ENCODE peak calls at places on chromosomes 5 and 9, in eight cellular contexts. One of them, this sample, is unnamed.

GRCh38 chr9:19464764-19465570 is 56.2 kb downstream of the ACER2 start:
- DNase-seq in heart left ventricle: peak; percentile 84
- DNase-seq in neural progenitor cell: peak; percentile 84
- DNase-seq in PC-3: peak; percentile 67
- DNase-seq in HL-60: peak; percentile 53
- DNase-seq in brain microvascular endothelial cell: peak; percentile 72
- DNase-seq in testis: peak; percentile 82
- DNase-seq in cardiac muscle cell: peak; percentile 73
- DNase-seq in this sample: peak; percentile 91

GRCh38 chr9:90344013-90344412 is 298.6 kb downstream of the DIRAS2 start:
- DNase-seq in cardiac muscle cell: no peak
- DNase-seq in testis: no peak
- DNase-seq in PC-3: no peak
- DNase-seq in HL-60: no peak
- DNase-seq in brain microvascular endothelial cell: peak; percentile 25
- DNase-seq in heart left ventricle: no peak
- DNase-seq in neural progenitor cell: peak; percentile 39
- DNase-seq in this sample: no peak

GRCh38 chr9:36893911-36894310 is 140.2 kb downstream of the PAX5 start:
- DNase-seq in PC-3: no peak
- DNase-seq in cardiac muscle cell: no peak
- DNase-seq in HL-60: no peak
- DNase-seq in testis: no peak
- DNase-seq in brain microvascular endothelial cell: no peak
- DNase-seq in neural progenitor cell: no peak
- DNase-seq in heart left ventricle: no peak
- DNase-seq in this sample: no peak

GRCh38 chr9:967436-967835 is 9.0 kb upstream of the DMRT3 start:
- DNase-seq in cardiac muscle cell: no peak
- DNase-seq in heart left ventricle: no peak
- DNase-seq in brain microvascular endothelial cell: no peak
- DNase-seq in neural progenitor cell: peak; percentile 31
- DNase-seq in PC-3: no peak
- DNase-seq in testis: no peak
- DNase-seq in HL-60: no peak
- DNase-seq in this sample: no peak

GRCh38 chr5:173968154-173968553 is 20.8 kb upstream of the C5orf47 start:
- DNase-seq in testis: no peak
- DNase-seq in brain microvascular endothelial cell: no peak
- DNase-seq in heart left ventricle: no peak
- DNase-seq in neural progenitor cell: peak; percentile 85
- DNase-seq in cardiac muscle cell: peak; percentile 47
- DNase-seq in HL-60: no peak
- DNase-seq in PC-3: no peak
- DNase-seq in this sample: no peak

GRCh38 chr9:114668146-114668545 is 10.5 kb upstream of the TEX53 start:
- DNase-seq in brain microvascular endothelial cell: no peak
- DNase-seq in PC-3: no peak
- DNase-seq in testis: no peak
- DNase-seq in HL-60: no peak
- DNase-seq in neural progenitor cell: no peak
- DNase-seq in heart left ventricle: no peak
- DNase-seq in cardiac muscle cell: no peak
- DNase-seq in this sample: no peak

GRCh38 chr9:123370526-123371227 is 14.7 kb downstream of the CRB2 start:
- DNase-seq in cardiac muscle cell: no peak
- DNase-seq in heart left ventricle: no peak
- DNase-seq in HL-60: no peak
- DNase-seq in PC-3: no peak
- DNase-seq in testis: no peak
- DNase-seq in brain microvascular endothelial cell: no peak
- DNase-seq in neural progenitor cell: no peak
- DNase-seq in this sample: no peak

GRCh38 chr5:60843693-60844428 is at the start of gene ELOVL7:
- DNase-seq in PC-3: peak; percentile 35
- DNase-seq in cardiac muscle cell: peak; percentile 88
- DNase-seq in neural progenitor cell: peak; percentile 94
- DNase-seq in testis: peak; percentile 64
- DNase-seq in HL-60: peak; percentile 4
- DNase-seq in brain microvascular endothelial cell: no peak
- DNase-seq in heart left ventricle: peak; percentile 61
- DNase-seq in this sample: peak; percentile 54

GRCh38 chr9:136610426-136610825 is 52.3 kb upstream of the EGFL7 start:
- DNase-seq in neural progenitor cell: no peak
- DNase-seq in HL-60: no peak
- DNase-seq in brain microvascular endothelial cell: no peak
- DNase-seq in cardiac muscle cell: no peak
- DNase-seq in PC-3: no peak
- DNase-seq in heart left ventricle: no peak
- DNase-seq in testis: peak; percentile 57
- DNase-seq in this sample: no peak

GRCh38 chr9:37619806-37620205 is 27.4 kb upstream of the TOMM5 start:
- DNase-seq in PC-3: no peak
- DNase-seq in brain microvascular endothelial cell: no peak
- DNase-seq in HL-60: no peak
- DNase-seq in cardiac muscle cell: no peak
- DNase-seq in neural progenitor cell: no peak
- DNase-seq in heart left ventricle: no peak
- DNase-seq in testis: no peak
- DNase-seq in this sample: no peak

GRCh38 chr9:27400334-27400875 is 103.5 kb upstream of the EQTN start:
- DNase-seq in HL-60: no peak
- DNase-seq in cardiac muscle cell: no peak
- DNase-seq in PC-3: no peak
- DNase-seq in neural progenitor cell: no peak
- DNase-seq in testis: no peak
- DNase-seq in heart left ventricle: no peak
- DNase-seq in brain microvascular endothelial cell: no peak
- DNase-seq in this sample: no peak

GRCh38 chr5:179680780-179681411 is at the start of gene CBY3:
- DNase-seq in HL-60: no peak
- DNase-seq in testis: no peak
- DNase-seq in PC-3: peak; percentile 7
- DNase-seq in brain microvascular endothelial cell: no peak
- DNase-seq in cardiac muscle cell: no peak
- DNase-seq in neural progenitor cell: no peak
- DNase-seq in heart left ventricle: no peak
- DNase-seq in this sample: peak; percentile 57

DNA sequence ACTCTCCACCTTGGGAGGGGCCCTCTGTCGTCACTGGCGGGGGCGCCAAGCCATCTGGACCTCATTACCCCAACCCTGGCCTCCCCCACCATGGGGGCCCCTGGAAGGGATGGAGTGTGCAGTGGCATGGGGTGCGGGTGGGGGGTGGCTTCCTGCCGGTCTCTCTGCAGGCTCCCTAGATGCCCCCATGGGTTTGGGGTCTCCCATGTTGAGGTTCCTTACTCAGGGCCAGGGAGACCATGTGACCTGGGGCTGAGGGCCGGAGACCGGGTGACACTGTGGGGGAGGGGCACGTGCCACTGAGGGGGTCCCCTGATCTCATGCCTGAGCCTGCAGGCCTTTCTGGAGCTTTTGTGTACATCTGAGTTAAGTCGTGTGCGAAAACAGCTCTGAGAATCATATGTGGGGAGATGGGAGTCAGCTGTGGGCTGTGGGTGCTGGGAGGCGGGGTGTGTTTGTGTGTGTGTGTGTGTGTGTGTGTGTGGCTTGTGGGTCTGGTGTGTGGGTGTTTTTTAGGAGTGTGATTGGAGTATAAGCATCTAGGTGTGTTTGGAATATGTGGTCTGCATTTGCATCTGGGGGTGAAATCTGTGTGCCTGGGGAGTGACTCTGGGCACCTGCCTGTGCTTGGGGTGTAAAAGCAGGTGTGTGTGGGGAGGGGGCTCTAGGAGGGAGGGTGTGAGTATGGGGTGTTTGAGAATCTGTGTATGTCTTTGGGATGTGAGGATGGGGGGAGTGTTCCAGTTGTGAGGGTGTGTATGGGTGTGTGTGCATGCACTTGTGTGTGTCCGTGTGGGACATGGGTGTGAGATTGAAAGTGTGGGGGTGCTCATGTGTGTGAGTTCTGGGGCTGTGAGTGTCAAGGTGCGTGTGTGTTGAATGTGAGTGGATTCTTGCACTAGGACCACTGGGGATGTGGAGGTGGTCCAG is 32.1 kb downstream of the GOLGA2 start:
- DNase-seq in HL-60: no peak
- DNase-seq in brain microvascular endothelial cell: no peak
- DNase-seq in neural progenitor cell: no peak
- DNase-seq in PC-3: no peak
- DNase-seq in heart left ventricle: no peak
- DNase-seq in cardiac muscle cell: no peak
- DNase-seq in testis: no peak
- DNase-seq in this sample: no peak
- H3K27me3 ChIP-seq in HL-60: no peaks in the 10 kb centered on the region
- H3K27me3 ChIP-seq in brain microvascular endothelial cell: no peaks in the 10 kb centered on the region
- H3K27me3 ChIP-seq in neural progenitor cell: no peaks in the 10 kb centered on the region
- H3K27me3 ChIP-seq in PC-3: no peaks in the 10 kb centered on the region
- H3K27me3 ChIP-seq in heart left ventricle: no peaks in the 10 kb centered on the region
- H3K27me3 ChIP-seq in cardiac muscle cell: no peaks in the 10 kb centered on the region
- H3K27me3 ChIP-seq in testis: no peaks in the 10 kb centered on the region
- H3K27me3 ChIP-seq in this sample: no peaks in the 10 kb centered on the region

DNA sequence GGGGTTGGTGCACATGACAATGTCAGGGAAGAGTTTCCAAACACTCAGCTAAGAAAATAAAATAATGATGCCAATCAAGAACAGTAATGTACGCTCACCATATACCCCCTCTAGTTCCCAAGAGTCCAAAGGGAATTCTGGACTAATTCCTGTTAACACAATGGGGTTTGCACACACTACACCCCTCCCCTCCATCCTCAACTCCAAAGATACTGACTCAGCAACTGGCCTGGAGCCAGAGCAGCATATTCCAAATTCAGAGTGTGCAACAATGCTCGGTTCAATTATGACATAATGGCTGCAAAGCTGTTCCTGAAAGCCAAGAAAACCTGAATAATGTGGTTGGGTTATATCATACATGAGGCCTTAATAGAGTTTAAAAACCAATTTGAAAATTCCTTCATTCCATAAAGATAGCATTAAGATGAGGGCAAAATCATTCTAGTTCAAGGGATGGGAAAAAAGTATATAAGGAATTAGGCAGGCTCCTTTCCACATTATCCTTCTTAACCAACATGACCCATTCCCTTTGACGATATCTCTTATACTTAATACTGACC is 4.5 kb downstream of the C5orf63 start:
- DNase-seq in neural progenitor cell: no peak
- DNase-seq in brain microvascular endothelial cell: peak; percentile 56
- DNase-seq in heart left ventricle: no peak
- DNase-seq in testis: no peak
- DNase-seq in HL-60: no peak
- DNase-seq in PC-3: peak; percentile 51
- DNase-seq in cardiac muscle cell: no peak
- DNase-seq in this sample: peak; percentile 74
- H3K4me3 ChIP-seq in neural progenitor cell: no peak overlapping the region
- H3K4me3 ChIP-seq in brain microvascular endothelial cell: no peak overlapping the region
- H3K4me3 ChIP-seq in heart left ventricle: no peak overlapping the region
- H3K4me3 ChIP-seq in testis: no peak overlapping the region
- H3K4me3 ChIP-seq in HL-60: no peak overlapping the region
- H3K4me3 ChIP-seq in PC-3: no peak overlapping the region
- H3K4me3 ChIP-seq in cardiac muscle cell: no peak overlapping the region
- H3K4me3 ChIP-seq in this sample: no peak overlapping the region

GRCh38 chr9:130938652-130939404 is at the start of gene FIBCD1:
- DNase-seq in testis: no peak
- DNase-seq in cardiac muscle cell: peak; percentile 51
- DNase-seq in heart left ventricle: no peak
- DNase-seq in brain microvascular endothelial cell: no peak
- DNase-seq in neural progenitor cell: peak; percentile 83
- DNase-seq in PC-3: peak; percentile 40
- DNase-seq in HL-60: peak; percentile 36
- DNase-seq in this sample: peak; percentile 51

GRCh38 chr9:130938184-130938651 is 829 bp downstream of the FIBCD1 start:
- DNase-seq in neural progenitor cell: no peak
- DNase-seq in HL-60: no peak
- DNase-seq in PC-3: no peak
- DNase-seq in brain microvascular endothelial cell: no peak
- DNase-seq in testis: no peak
- DNase-seq in cardiac muscle cell: no peak
- DNase-seq in heart left ventricle: no peak
- DNase-seq in this sample: no peak

GRCh38 chr9:130935660-130936271 is 3.3 kb downstream of the FIBCD1 start:
- DNase-seq in testis: no peak
- DNase-seq in PC-3: no peak
- DNase-seq in heart left ventricle: no peak
- DNase-seq in brain microvascular endothelial cell: no peak
- DNase-seq in neural progenitor cell: no peak
- DNase-seq in cardiac muscle cell: no peak
- DNase-seq in HL-60: peak; percentile 66
- DNase-seq in this sample: no peak

GRCh38 chr9:130936285-130937117 is 2.5 kb downstream of the FIBCD1 start:
- DNase-seq in cardiac muscle cell: peak; percentile 43
- DNase-seq in HL-60: peak; percentile 52
- DNase-seq in brain microvascular endothelial cell: peak; percentile 39
- DNase-seq in PC-3: peak; percentile 38
- DNase-seq in testis: peak; percentile 93
- DNase-seq in heart left ventricle: no peak
- DNase-seq in neural progenitor cell: peak; percentile 93
- DNase-seq in this sample: peak; percentile 54

DNA sequence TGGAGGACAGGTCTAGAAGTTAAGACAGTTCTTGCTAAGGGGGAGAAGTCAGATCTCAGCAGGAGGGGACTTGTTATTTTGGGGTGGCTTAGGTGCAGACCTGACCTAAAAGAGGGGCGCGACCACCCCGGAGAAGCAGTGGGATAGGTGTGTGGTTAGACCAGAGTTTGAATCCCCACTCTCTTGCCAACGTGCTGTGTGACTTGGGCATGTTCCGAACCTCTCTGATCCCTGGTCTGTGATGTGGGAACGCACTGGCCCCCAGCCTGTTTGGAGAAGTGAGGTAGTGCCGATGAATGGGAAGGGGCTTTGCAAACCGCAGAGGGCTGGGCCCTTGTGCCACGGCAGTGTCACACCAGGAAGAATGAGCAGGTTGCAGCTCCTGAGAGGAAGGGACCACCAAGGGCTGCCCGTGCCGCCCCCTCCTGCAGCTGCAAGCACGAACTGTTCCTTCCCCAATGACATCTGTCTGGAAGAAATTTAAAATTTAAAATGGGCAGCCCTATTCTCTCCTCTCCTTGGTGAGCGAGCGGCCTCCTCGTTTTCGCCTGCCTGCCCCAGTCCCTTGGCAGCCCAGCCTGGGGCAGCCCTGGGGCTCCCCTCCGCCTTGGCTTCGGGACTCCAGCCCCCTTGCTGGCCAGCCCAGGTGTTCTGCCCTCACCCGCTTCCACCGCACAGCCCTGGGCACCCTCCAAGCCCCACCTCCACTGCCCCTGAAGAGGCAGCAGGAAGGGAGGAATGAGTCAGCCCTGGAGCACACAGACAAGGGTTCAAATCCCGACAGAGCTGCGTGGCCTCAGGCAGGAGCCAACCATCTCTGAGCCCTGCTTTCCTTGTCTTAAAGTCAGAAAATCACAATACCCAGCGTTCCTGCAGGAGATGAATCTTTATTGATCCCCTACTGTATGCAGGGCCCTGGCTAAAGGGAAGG is 1.6 kb downstream of the FIBCD1 start:
- DNase-seq in heart left ventricle: no peak
- DNase-seq in neural progenitor cell: no peak
- DNase-seq in brain microvascular endothelial cell: no peak
- DNase-seq in cardiac muscle cell: no peak
- DNase-seq in PC-3: no peak
- DNase-seq in HL-60: no peak
- DNase-seq in testis: no peak
- DNase-seq in this sample: no peak
- H3K27me3 ChIP-seq in heart left ventricle: peaks cover 56% of the 10 kb centered on the region
- H3K27me3 ChIP-seq in neural progenitor cell: peaks cover 61% of the 10 kb centered on the region
- H3K27me3 ChIP-seq in brain microvascular endothelial cell: peaks cover 63% of the 10 kb centered on the region
- H3K27me3 ChIP-seq in cardiac muscle cell: peaks cover 54% of the 10 kb centered on the region
- H3K27me3 ChIP-seq in PC-3: peaks cover 8% of the 10 kb centered on the region
- H3K27me3 ChIP-seq in HL-60: peaks cover 36% of the 10 kb centered on the region
- H3K27me3 ChIP-seq in testis: no peaks in the 10 kb centered on the region
- H3K27me3 ChIP-seq in this sample: peaks cover 20% of the 10 kb centered on the region

GRCh38 chr5:169646856-169647255 is 9.8 kb downstream of the DOCK2 start:
- DNase-seq in neural progenitor cell: no peak
- DNase-seq in HL-60: no peak
- DNase-seq in testis: no peak
- DNase-seq in cardiac muscle cell: no peak
- DNase-seq in heart left ventricle: no peak
- DNase-seq in PC-3: no peak
- DNase-seq in brain microvascular endothelial cell: no peak
- DNase-seq in this sample: no peak
- H3K4me3 ChIP-seq in neural progenitor cell: no peak overlapping the region
- H3K4me3 ChIP-seq in HL-60: no peak overlapping the region
- H3K4me3 ChIP-seq in testis: no peak overlapping the region
- H3K4me3 ChIP-seq in cardiac muscle cell: no peak overlapping the region
- H3K4me3 ChIP-seq in heart left ventricle: no peak overlapping the region
- H3K4me3 ChIP-seq in PC-3: no peak overlapping the region
- H3K4me3 ChIP-seq in brain microvascular endothelial cell: no peak overlapping the region
- H3K4me3 ChIP-seq in this sample: no peak overlapping the region

This sample was measured in MG63.